ENCODE peak calls at places on chromosome 2, in seven cellular contexts. T is neural progenitor cell; X is fibroblast of lung; Q is CD8-positive, alpha-beta T cell; W is spleen; J is stomach; E is brain microvascular endothelial cell. Z is an unnamed sample.

GRCh38 chr2:174634130-174635014 is 36.8 kb upstream of the WIPF1 start:
- DNase-seq in E (no peak), X (no peak), W (peak; percentile 87), Q (peak; percentile 34), T (no peak), J (no peak), Z (peak; percentile 48)

GRCh38 chr2:68753318-68753717 is 18.7 kb downstream of the ARHGAP25 start:
- DNase-seq in E (no peak), Q (no peak), W (no peak), X (no peak), T (no peak), J (no peak), Z (no peak)

GRCh38 chr2:238382381-238382781 is 44.3 kb upstream of the ASB1 start:
- DNase-seq in Q (no peak), T (no peak), X (no peak), E (no peak), W (peak; percentile 47), J (peak; percentile 22), Z (no peak)

GRCh38 chr2:159168707-159169106 is 117.8 kb downstream of the WDSUB1 start:
- DNase-seq in Q (no peak), T (no peak), E (peak; percentile 45), J (no peak), W (no peak), X (peak; percentile 38), Z (no peak)

GRCh38 chr2:164371916-164372315 is 249.4 kb downstream of the GRB14 start:
- DNase-seq in Q (no peak), T (no peak), J (no peak), E (no peak), W (no peak), X (peak; percentile 62), Z (no peak)

GRCh38 chr2:22694856-22695255 is 690.1 kb upstream of the KLHL29 start:
- DNase-seq in J (no peak), X (no peak), E (no peak), T (peak; percentile 90), Q (no peak), W (no peak), Z (no peak)

GRCh38 chr2:112004246-112004645 is 50.8 kb upstream of the TMEM87B start:
- DNase-seq in T (no peak), E (no peak), Q (no peak), J (peak; percentile 36), X (peak; percentile 16), W (peak; percentile 90), Z (no peak)

GRCh38 chr2:234691968-234692955 is 195.4 kb upstream of the ARL4C start:
- DNase-seq in X (no peak), E (no peak), W (no peak), J (no peak), T (no peak), Q (no peak), Z (no peak)

GRCh38 chr2:171652411-171652775 is 34.9 kb upstream of the DYNC1I2 start:
- DNase-seq in Q (no peak), X (no peak), T (no peak), W (no peak), J (no peak), E (peak; percentile 77), Z (no peak)

GRCh38 chr2:133579295-133579694 is 11.0 kb upstream of the NCKAP5 start:
- DNase-seq in W (no peak), J (peak; percentile 61), T (no peak), X (peak; percentile 79), E (peak; percentile 71), Q (no peak), Z (no peak)

GRCh38 chr2:22497789-22498188 is 887.2 kb upstream of the KLHL29 start:
- DNase-seq in Q (no peak), W (no peak), J (no peak), E (no peak), X (no peak), T (no peak), Z (no peak)

GRCh38 chr2:10124538-10125045 is 2.1 kb downstream of the RRM2 start:
- DNase-seq in T (peak; percentile 82), W (peak; percentile 13), Q (no peak), J (no peak), E (peak; percentile 79), X (peak; percentile 80), Z (no peak)

GRCh38 chr2:176122266-176122632 is 270 bp upstream of the HOXD9 start:
- DNase-seq in E (no peak), Q (no peak), W (peak; percentile 75), X (no peak), J (no peak), T (peak; percentile 65), Z (no peak)

GRCh38 chr2:188786368-188786781 is 187.8 kb upstream of the COL3A1 start:
- DNase-seq in Q (no peak), T (no peak), E (peak; percentile 82), W (no peak), X (peak; percentile 90), J (no peak), Z (no peak)

GRCh38 chr2:44244135-44244871 is 31.0 kb upstream of the SLC3A1 start:
- DNase-seq in J (peak; percentile 76), Q (peak; percentile 29), W (no peak), E (peak; percentile 44), T (peak; percentile 83), X (peak; percentile 62), Z (peak; percentile 25)

GRCh38 chr2:201680743-201681142 is 17.7 kb downstream of the MPP4 start:
- DNase-seq in Q (no peak), X (no peak), J (no peak), W (no peak), E (no peak), T (peak; percentile 61), Z (no peak)

GRCh38 chr2:134943540-134943939 is 24.9 kb downstream of the CCNT2 start:
- DNase-seq in J (no peak), T (no peak), X (no peak), Q (no peak), W (no peak), E (no peak), Z (no peak)

GRCh38 chr2:138373993-138374408 is 127.6 kb upstream of the SPOPL start:
- DNase-seq in T (peak; percentile 44), X (peak; percentile 32), J (no peak), Q (no peak), W (no peak), E (peak; percentile 21), Z (no peak)

GRCh38 chr2:201966691-201967388 is 66.8 kb upstream of the FZD7 start:
- DNase-seq in X (no peak), J (no peak), T (no peak), W (no peak), E (no peak), Q (no peak), Z (no peak)

GRCh38 chr2:150587547-150588209 is 100.2 kb upstream of the RND3 start:
- DNase-seq in E (no peak), X (peak; percentile 65), Q (no peak), T (no peak), J (no peak), W (no peak), Z (no peak)

GRCh38 chr2:38685116-38685735 is 19.3 kb downstream of the GALM start:
- DNase-seq in J (no peak), T (no peak), E (no peak), X (no peak), Q (no peak), W (no peak), Z (no peak)

GRCh38 chr2:11080253-11081115 is 74.8 kb upstream of the SLC66A3 start:
- DNase-seq in E (no peak), X (no peak), W (no peak), J (no peak), Q (no peak), T (peak; percentile 70), Z (no peak)

GRCh38 chr2:186059096-186059495 is 320.5 kb downstream of the FSIP2 start:
- DNase-seq in Q (no peak), T (no peak), J (no peak), W (no peak), X (no peak), E (no peak), Z (no peak)

GRCh38 chr2:240959214-240959940 is 39.0 kb upstream of the SNED1 start:
- DNase-seq in X (no peak), J (peak; percentile 25), T (no peak), W (peak; percentile 64), E (no peak), Q (no peak), Z (no peak)

GRCh38 chr2:39227628-39228412 is 15.9 kb downstream of the CDKL4 start:
- DNase-seq in T (peak; percentile 81), J (peak; percentile 87), E (peak; percentile 69), Q (peak; percentile 76), W (peak; percentile 96), X (peak; percentile 58), Z (peak; percentile 65)

GRCh38 chr2:222945887-222946286 is 85.1 kb downstream of the ACSL3 start:
- DNase-seq in W (no peak), T (peak; percentile 11), X (peak; percentile 33), Q (no peak), J (no peak), E (no peak), Z (no peak)
- H3K27ac ChIP-seq in W (no peak overlapping the region), T (no peak overlapping the region), X (no peak overlapping the region), Q (no peak overlapping the region), J (no peak overlapping the region), E (no peak overlapping the region), Z (no peak overlapping the region)

GRCh38 chr2:118269408-118270051 is 181.3 kb downstream of the INSIG2 start:
- DNase-seq in E (no peak), X (no peak), T (peak; percentile 31), J (no peak), W (no peak), Q (no peak), Z (no peak)
- TF ChIP-seq CTCF in E (peak; percentile 7), X (no peak), T (peak; percentile 50), J (no peak), W (no peak), Q (no peak), Z (no peak)

GRCh38 chr2:216649573-216649972 is 16.4 kb downstream of the IGFBP2 start:
- DNase-seq in W (peak; percentile 38), X (no peak), Q (no peak), J (no peak), T (no peak), E (no peak), Z (no peak)

GRCh38 chr2:216650607-216651229 is 17.5 kb downstream of the IGFBP2 start:
- DNase-seq in T (no peak), E (no peak), J (no peak), Q (no peak), X (no peak), W (peak; percentile 10), Z (no peak)

GRCh38 chr2:216645636-216645950 is 12.4 kb downstream of the IGFBP2 start:
- DNase-seq in J (peak; percentile 91), E (no peak), X (no peak), T (no peak), Q (no peak), W (no peak), Z (no peak)

GRCh38 chr2:216646116-216646515 is 12.9 kb downstream of the IGFBP2 start:
- DNase-seq in W (no peak), E (no peak), J (no peak), Q (no peak), T (no peak), X (no peak), Z (no peak)

GRCh38 chr2:216648105-216648504 is 14.9 kb downstream of the IGFBP2 start:
- DNase-seq in W (peak; percentile 11), T (no peak), E (no peak), Q (no peak), X (peak; percentile 80), J (no peak), Z (no peak)
- H3K27ac ChIP-seq in W (no peak overlapping the region), T (no peak overlapping the region), E (no peak overlapping the region), Q (no peak overlapping the region), X (no peak overlapping the region), J (peak overlapping the region; percentile 87), Z (no peak overlapping the region)

GRCh38 chr2:143574069-143574468 is 444.9 kb downstream of the ARHGAP15 start:
- DNase-seq in W (no peak), J (no peak), X (no peak), Q (no peak), T (no peak), E (no peak), Z (no peak)
- TF ChIP-seq CTCF in W (no peak), J (no peak), X (peak; percentile 5), Q (no peak), T (peak; percentile 18), E (no peak), Z (no peak)